ENCODE peak calls at places on chromosome 2, in five cellular contexts. Q is PC-9, Z is hepatocyte, I is PC-3, E is right lobe of liver. K is an unnamed sample. For H3K9me3, the result is how much of the 10 kb centered on the place peaks cover.

GRCh38 chr2:239222346-239223028 is 178.3 kb downstream of the HDAC4 start:
- DNase-seq in Z (no peak), E (peak), Q (peak), I (no peak), K (no peak)

GRCh38 chr2:46187112-46187618 is 110.0 kb upstream of the EPAS1 start:
- DNase-seq in I (peak), Z (no peak), E (peak), Q (no peak), K (no peak)

GRCh38 chr2:134396493-134396892 is 142.6 kb downstream of the MGAT5 start:
- DNase-seq in Q (no peak), I (peak), E (peak), Z (peak), K (no peak)

GRCh38 chr2:24926602-24927252 is 6.7 kb upstream of the ADCY3 start:
- DNase-seq in Q (no peak), Z (no peak), I (no peak), E (no peak), K (peak)

GRCh38 chr2:88950010-88950409 is 258.5 kb downstream of the RPIA start:
- DNase-seq in E (no peak), Q (no peak), Z (no peak), I (peak), K (no peak)

GRCh38 chr2:102336502-102336945 is 19.1 kb upstream of the IL18R1 start:
- DNase-seq in I (peak), Q (peak), E (no peak), Z (no peak), K (no peak)

GRCh38 chr2:170155022-170155722 is 22.8 kb upstream of the MYO3B start:
- DNase-seq in I (peak), E (no peak), Q (no peak), Z (peak), K (no peak)

GRCh38 chr2:5227062-5227699 is 465.0 kb upstream of the SOX11 start:
- DNase-seq in Q (no peak), E (no peak), Z (no peak), I (no peak), K (no peak)

GRCh38 chr2:51717318-51717717 is 685.4 kb upstream of the NRXN1 start:
- DNase-seq in Z (peak), I (peak), Q (no peak), E (no peak), K (no peak)

GRCh38 chr2:70793450-70793849 is 3.0 kb upstream of the FIGLA start:
- DNase-seq in Z (no peak), E (no peak), Q (no peak), I (no peak), K (no peak)

GRCh38 chr2:55045685-55046221 is 4.5 kb downstream of the RTN4 start:
- DNase-seq in Q (no peak), I (peak), E (no peak), Z (no peak), K (no peak)

GRCh38 chr2:10530607-10531239 is 82.6 kb upstream of the ODC1 start:
- DNase-seq in I (no peak), E (peak), Q (no peak), Z (no peak), K (no peak)

GRCh38 chr2:23289671-23290070 is 95.3 kb upstream of the KLHL29 start:
- DNase-seq in E (no peak), I (no peak), Z (no peak), Q (no peak), K (no peak)

GRCh38 chr2:169822785-169823392 is 1.8 kb downstream of the METTL5 start:
- DNase-seq in Q (no peak), Z (no peak), E (no peak), I (no peak), K (no peak)

GRCh38 chr2:73036779-73037165 is 34.7 kb downstream of the SFXN5 start:
- DNase-seq in Z (no peak), E (peak), Q (no peak), I (no peak), K (no peak)

GRCh38 chr2:118224888-118225264 is 136.6 kb downstream of the INSIG2 start:
- DNase-seq in E (no peak), I (no peak), Q (no peak), Z (no peak), K (no peak)

GRCh38 chr2:204453730-204454167 is 91.5 kb upstream of the PARD3B start:
- DNase-seq in I (no peak), Z (peak), E (no peak), Q (no peak), K (no peak)

GRCh38 chr2:235749121-235749780 is 255.4 kb downstream of the AGAP1 start:
- DNase-seq in Z (peak), Q (no peak), I (no peak), E (no peak), K (no peak)

GRCh38 chr2:72130671-72131360 is 16.8 kb downstream of the CYP26B1 start:
- DNase-seq in E (peak), I (no peak), Q (no peak), Z (no peak), K (peak)

GRCh38 chr2:86768189-86768949 is 22.3 kb downstream of the CD8A start:
- DNase-seq in I (no peak), E (no peak), Q (no peak), Z (no peak), K (no peak)

GRCh38 chr2:15449542-15450236 is 111.4 kb downstream of the NBAS start:
- DNase-seq in E (no peak), Z (no peak), I (no peak), Q (no peak), K (no peak)

DNA sequence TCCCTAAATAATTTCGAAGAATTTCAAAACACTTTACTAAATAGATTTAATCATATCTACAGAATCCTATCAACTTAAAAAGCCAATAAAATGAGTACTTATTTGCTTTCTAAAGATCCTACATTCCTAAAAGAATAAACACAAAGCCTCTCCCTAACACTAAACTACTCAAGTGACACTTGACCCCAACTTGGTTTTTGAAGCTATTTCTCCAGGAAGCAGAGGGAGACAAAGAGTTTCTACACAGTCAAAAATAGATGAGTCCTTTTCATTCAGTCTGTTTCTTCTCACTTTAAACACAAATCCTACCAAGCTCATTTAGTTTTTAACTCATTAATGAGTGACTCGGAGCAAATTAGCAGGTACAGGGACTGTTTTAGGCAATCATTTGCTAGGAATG is 2.1 kb downstream of the ATL2 start:
- DNase-seq in Z (no peak), E (no peak), I (peak), Q (peak), K (no peak)
- TF ChIP-seq CTCF in Z (no peak), E (no peak), I (peak), Q (no peak), K (no peak)

GRCh38 chr2:174327559-174327897 is 7.2 kb upstream of the SP9 start:
- DNase-seq in Z (no peak), Q (no peak), E (no peak), I (no peak), K (no peak)
- H3K4me3 ChIP-seq in Z (no peak), Q (no peak), E (no peak), I (no peak), K (no peak)

DNA sequence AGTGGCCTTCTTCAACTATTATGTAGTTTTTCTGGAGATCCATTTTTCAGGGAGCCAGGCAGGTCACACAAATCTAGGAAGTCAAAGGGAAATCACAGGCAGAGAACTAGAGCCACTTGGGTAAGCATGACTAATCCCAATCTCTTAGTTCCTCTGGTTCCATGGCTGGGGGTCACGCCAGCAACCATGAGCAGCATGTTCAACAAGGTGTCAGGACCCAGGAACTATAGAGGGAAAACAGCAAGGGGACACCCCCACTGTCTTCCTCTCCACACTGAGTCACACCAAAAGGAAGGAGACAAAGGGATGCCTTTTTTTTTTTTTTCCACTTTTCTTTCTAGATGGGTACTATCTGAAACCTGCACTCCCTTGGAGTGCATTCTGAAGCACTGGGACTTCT is 250.9 kb downstream of the OTX1 start:
- DNase-seq in E (no peak), Q (no peak), Z (no peak), I (no peak), K (no peak)
- H3K9me3 ChIP-seq in E (under half), Q (under half), Z (under half), I (under half), K (under half)

GRCh38 chr2:105438104-105438929 is 39.5 kb upstream of the FHL2 start:
- DNase-seq in E (no peak), Q (no peak), I (no peak), Z (peak), K (no peak)
- TF ChIP-seq CTCF in E (no peak), Q (no peak), I (no peak), Z (no peak), K (no peak)

DNA sequence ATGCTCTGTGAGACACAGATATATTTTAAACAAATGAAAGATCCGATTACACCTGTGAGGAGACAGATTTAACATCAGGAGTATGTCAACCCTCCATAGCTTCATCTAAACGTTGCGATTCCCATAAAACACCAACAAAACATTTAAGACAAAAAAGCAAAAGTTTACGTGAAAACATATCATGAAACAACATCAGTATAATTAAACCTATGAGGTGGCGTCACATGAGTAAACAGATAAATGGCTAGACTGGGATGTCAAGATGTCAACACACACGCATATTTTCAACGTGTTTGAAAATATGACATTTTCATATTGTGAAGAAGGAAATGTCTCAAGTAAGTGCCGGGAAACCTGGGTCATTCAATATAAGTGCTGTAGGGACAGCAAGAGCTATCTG is 25.5 kb upstream of the GPC1 start:
- DNase-seq in E (no peak), Z (no peak), I (no peak), Q (no peak), K (no peak)
- H3K4me3 ChIP-seq in E (no peak), Z (no peak), I (no peak), Q (no peak), K (no peak)

GRCh38 chr2:122977580-122977979 is 1047.5 kb upstream of the CNTNAP5 start:
- DNase-seq in E (no peak), Q (no peak), Z (no peak), I (no peak), K (no peak)

DNA sequence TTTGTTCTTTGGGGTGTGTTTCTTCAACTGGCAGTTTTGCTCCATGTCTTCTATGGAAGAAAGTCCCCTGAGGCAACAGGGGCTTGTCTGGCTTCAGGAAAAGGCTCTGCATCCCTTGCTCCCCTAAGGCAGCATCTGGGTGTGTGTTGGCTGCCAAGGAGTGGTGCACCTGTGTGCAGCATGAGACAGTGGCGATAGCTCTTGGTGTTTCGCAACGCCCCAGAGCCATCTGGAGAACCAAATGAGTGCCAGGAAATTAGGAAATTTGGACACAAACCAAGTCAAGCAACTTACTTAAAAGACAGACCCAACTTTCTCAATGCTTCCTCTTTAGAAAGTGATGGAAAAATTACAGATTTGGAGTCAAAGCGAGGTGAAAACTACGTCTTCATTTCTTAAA is 1044.4 kb upstream of the CNTNAP5 start:
- DNase-seq in E (no peak), Q (peak), I (peak), Z (no peak), K (no peak)
- H3K9me3 ChIP-seq in E (under half), Q (under half), I (under half), Z (under half), K (under half)

GRCh38 chr2:27214936-27215335 is 2.2 kb upstream of the CAD start:
- DNase-seq in E (no peak), I (no peak), Z (no peak), Q (no peak), K (no peak)

GRCh38 chr2:27218614-27219013 is 1.4 kb downstream of the CAD start:
- DNase-seq in I (no peak), E (no peak), Z (no peak), Q (no peak), K (no peak)

GRCh38 chr2:27220091-27220490 is 2.9 kb downstream of the CAD start:
- DNase-seq in I (no peak), Z (no peak), Q (no peak), E (no peak), K (no peak)

GRCh38 chr2:27216416-27217137 is 592 bp upstream of the CAD start:
- DNase-seq in Z (no peak), Q (no peak), I (no peak), E (no peak), K (no peak)

DNA sequence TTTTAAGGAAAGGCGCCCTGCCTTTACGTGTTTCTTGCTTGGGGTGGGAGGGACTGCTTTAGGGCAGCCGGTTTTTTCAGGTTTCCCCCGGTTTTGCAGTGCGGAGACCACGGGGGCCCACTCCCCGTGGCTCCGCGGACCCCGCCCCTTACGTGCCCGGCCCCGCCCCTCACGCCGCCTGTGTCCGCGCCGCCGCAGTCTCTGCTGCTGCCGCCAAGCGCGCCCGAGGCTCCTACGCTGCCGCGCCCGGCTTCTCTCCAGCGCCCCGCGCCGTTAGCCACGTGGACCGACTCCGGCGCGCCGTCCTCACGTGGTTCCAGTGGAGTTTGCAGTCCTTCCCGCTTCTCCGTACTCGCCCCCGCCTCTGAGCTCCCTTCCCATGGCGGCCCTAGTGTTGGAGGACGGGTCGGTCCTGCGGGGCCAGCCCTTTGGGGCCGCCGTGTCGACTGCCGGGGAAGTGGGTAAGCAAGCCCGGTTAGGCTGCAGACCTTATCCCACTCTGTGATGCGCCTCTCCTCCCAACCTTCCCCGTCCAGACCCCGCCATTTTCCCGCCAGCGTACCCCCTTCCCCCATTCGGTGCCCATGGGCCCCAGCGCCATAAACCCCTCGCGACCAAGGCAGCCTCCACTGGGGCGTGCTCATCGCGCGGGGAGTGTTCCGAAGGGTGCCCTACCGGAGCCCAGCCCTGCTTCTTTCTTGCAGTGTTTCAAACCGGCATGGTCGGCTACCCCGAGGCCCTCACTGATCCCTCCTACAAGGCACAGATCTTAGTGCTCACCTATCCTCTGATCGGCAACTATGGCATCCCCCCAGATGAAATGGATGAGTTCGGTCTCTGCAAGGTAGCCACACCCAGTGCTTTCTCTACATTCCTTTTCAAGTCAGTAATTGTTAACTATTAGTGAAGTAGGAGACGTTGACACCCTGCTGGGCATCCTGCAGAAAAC is at the start of gene CAD:
- DNase-seq in Q (peak), E (peak), I (peak), Z (peak), K (peak)
- TF ChIP-seq CTCF in Q (no peak), E (peak), I (peak), Z (peak), K (no peak)

K was measured in suprapubic skin.